ENCODE peak calls at places on chromosomes 16 and 17, in four cellular contexts. W is GM12878, U is endothelial cell of umbilical vein, T is HCT116. B is an unnamed sample.
A peak's percentile ranks its signal among the peaks of the same experiment; 100 is the strongest.

GRCh38 chr17:83171661-83172060 is 92.3 kb downstream of the METRNL start:
- DNase-seq in U (no peak), W (no peak), T (no peak), B (no peak)

GRCh38 chr17:63609820-63610573 is 9.3 kb downstream of the TACO1 start:
- DNase-seq in U (no peak), T (no peak), W (no peak), B (no peak)

GRCh38 chr16:58507963-58508670 is 7.2 kb upstream of the SETD6 start:
- DNase-seq in T (no peak), W (no peak), U (no peak), B (no peak)

GRCh38 chr17:78933025-78933958 is 8.1 kb upstream of the TIMP2 start:
- DNase-seq in T (peak; percentile 80), W (peak; percentile 45), U (peak; percentile 95), B (no peak)

GRCh38 chr17:79618383-79619067 is 7.7 kb upstream of the RBFOX3 start:
- DNase-seq in U (no peak), T (no peak), W (no peak), B (no peak)

GRCh38 chr17:7845359-7846062 is 9.4 kb upstream of the TMEM88 start:
- DNase-seq in T (no peak), W (no peak), U (no peak), B (no peak)

GRCh38 chr17:50785942-50786570 is 18.7 kb upstream of the ANKRD40CL start:
- DNase-seq in W (no peak), T (no peak), U (no peak), B (no peak)

GRCh38 chr17:49887086-49887743 is 39.3 kb upstream of the TAC4 start:
- DNase-seq in T (peak; percentile 40), W (no peak), U (no peak), B (no peak)

GRCh38 chr16:30149250-30149885 is 26.3 kb upstream of the MAPK3 start:
- DNase-seq in W (no peak), U (no peak), T (no peak), B (no peak)

GRCh38 chr17:41967141-41967920 is 736 bp downstream of the CNP start:
- DNase-seq in T (peak; percentile 4), W (no peak), U (no peak), B (no peak)

GRCh38 chr17:38730526-38731379 is 612 bp downstream of the CISD3 start:
- DNase-seq in U (peak; percentile 53), T (no peak), W (no peak), B (peak; percentile 22)

GRCh38 chr17:64785050-64785449 is 122.9 kb upstream of the SMURF2 start:
- DNase-seq in T (no peak), U (no peak), W (no peak), B (no peak)

GRCh38 chr16:30541502-30542329 is 7.1 kb upstream of the ZNF747 start:
- DNase-seq in W (no peak), T (no peak), U (peak; percentile 59), B (no peak)

GRCh38 chr16:67847064-67847861 is at the start of gene CENPT:
- DNase-seq in W (no peak), U (peak; percentile 58), T (no peak), B (no peak)

GRCh38 chr17:39486242-39486641 is 25.0 kb downstream of the CDK12 start:
- DNase-seq in T (no peak), W (no peak), U (no peak), B (no peak)

GRCh38 chr17:79870540-79870939 is 31.3 kb upstream of the CBX4 start:
- DNase-seq in W (no peak), U (no peak), T (no peak), B (no peak)

GRCh38 chr17:40290629-40291296 is 3.1 kb downstream of the CDC6 start:
- DNase-seq in W (no peak), T (peak; percentile 69), U (peak; percentile 79), B (peak; percentile 64)

GRCh38 chr16:606656-607307 is 16.9 kb downstream of the RAB40C start:
- DNase-seq in T (no peak), W (no peak), U (no peak), B (no peak)

GRCh38 chr17:41315814-41316430 is 412 bp upstream of the KRTAP17-1 start:
- DNase-seq in U (no peak), W (no peak), T (no peak), B (no peak)

GRCh38 chr17:45410144-45411091 is 22.3 kb downstream of the ARHGAP27 start:
- DNase-seq in U (no peak), W (no peak), T (no peak), B (no peak)

GRCh38 chr16:60107920-60108319 is 1373.8 kb upstream of the GOT2 start:
- DNase-seq in T (no peak), U (no peak), W (no peak), B (no peak)

GRCh38 chr17:45384047-45384799 is 48.4 kb downstream of the ARHGAP27 start:
- DNase-seq in T (no peak), U (no peak), W (no peak), B (peak; percentile 36)

GRCh38 chr17:10499950-10500349 is 18.4 kb downstream of the MYH1 start:
- DNase-seq in W (no peak), U (no peak), T (no peak), B (no peak)

GRCh38 chr17:42009170-42009569 is 8.1 kb downstream of the DNAJC7 start:
- DNase-seq in W (no peak), T (no peak), U (no peak), B (no peak)

GRCh38 chr16:73206306-73206705 is 158.4 kb upstream of the ZFHX3 start:
- DNase-seq in T (no peak), U (no peak), W (no peak), B (no peak)

GRCh38 chr17:38745545-38745944 is 2.6 kb downstream of the PCGF2 start:
- DNase-seq in W (no peak), U (no peak), T (no peak), B (peak; percentile 61)

GRCh38 chr16:78240459-78241222 is 141.2 kb downstream of the WWOX start:
- DNase-seq in T (no peak), W (no peak), U (no peak), B (no peak)

GRCh38 chr16:9258423-9259051 is 167.1 kb downstream of the HAPSTR1 start:
- DNase-seq in U (peak; percentile 3), T (peak; percentile 34), W (no peak), B (peak; percentile 68)

GRCh38 chr17:57888311-57889216 is 38.7 kb upstream of the MRPS23 start:
- DNase-seq in T (no peak), U (no peak), W (no peak), B (no peak)

GRCh38 chr17:43587647-43588046 is 41.5 kb upstream of the ETV4 start:
- DNase-seq in T (no peak), U (no peak), W (no peak), B (no peak)

GRCh38 chr17:8463089-8463488 is 27.4 kb downstream of the NDEL1 start:
- DNase-seq in T (no peak), W (no peak), U (no peak), B (no peak)

GRCh38 chr17:51764387-51764971 is 394.0 kb downstream of the CA10 start:
- DNase-seq in U (peak; percentile 36), W (peak; percentile 4), T (peak; percentile 68), B (peak; percentile 70)

GRCh38 chr17:74478369-74479100 is 12.1 kb downstream of the CD300A start:
- DNase-seq in U (no peak), W (peak; percentile 69), T (no peak), B (no peak)

GRCh38 chr16:87627542-87628245 is 25.4 kb downstream of the JPH3 start:
- DNase-seq in U (no peak), W (no peak), T (no peak), B (no peak)

GRCh38 chr16:70735141-70735979 is 49.5 kb upstream of the MTSS2 start:
- DNase-seq in T (no peak), U (no peak), W (no peak), B (no peak)
- H3K27ac ChIP-seq in T (no peak overlapping the region), U (no peak overlapping the region), W (no peak overlapping the region), B (no peak overlapping the region)

GRCh38 chr16:23302045-23302956 is at the start of gene SCNN1B:
- DNase-seq in T (no peak), W (no peak), U (no peak), B (peak; percentile 47)
- TF ChIP-seq EZH2 in T (no peak), W (no peak), U (peak; percentile 29), B (no peak)

GRCh38 chr17:81337449-81337848 is 42.3 kb upstream of the SLC38A10 start:
- DNase-seq in W (no peak), T (no peak), U (no peak), B (no peak)
- H3K4me1 ChIP-seq in W (no peaks in the 10 kb centered on the region), T (peaks cover 67% of the 10 kb centered on the region), U (peaks cover 26% of the 10 kb centered on the region), B (peaks cover 32% of the 10 kb centered on the region)

DNA sequence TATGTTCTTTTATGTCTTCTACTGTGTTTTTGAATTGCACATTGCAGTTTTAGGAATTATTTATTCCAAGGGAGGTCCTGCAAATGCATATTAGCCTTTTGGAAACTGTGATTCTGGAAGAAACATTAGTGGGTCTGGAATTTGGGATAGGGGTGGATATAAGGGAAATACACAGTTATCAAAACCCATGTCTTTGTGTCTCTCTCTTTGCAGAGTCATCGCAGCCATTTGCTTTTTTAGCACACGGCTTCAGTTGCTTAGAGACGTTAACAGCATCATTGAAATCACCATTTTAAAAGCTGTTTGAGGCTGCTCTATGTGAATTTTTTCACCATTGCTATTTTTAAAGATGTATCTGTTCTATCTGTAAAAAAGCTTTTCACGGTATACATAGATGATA is 47.3 kb downstream of the OMG start:
- DNase-seq in T (no peak), W (no peak), U (no peak), B (no peak)
- H3K27ac ChIP-seq in T (no peak overlapping the region), W (peak overlapping the region; percentile 85), U (no peak overlapping the region), B (no peak overlapping the region)

GRCh38 chr17:28380572-28380907 is 9.0 kb downstream of the SARM1 start:
- DNase-seq in U (no peak), T (no peak), W (no peak), B (no peak)

GRCh38 chr17:28385037-28385797 is 13.7 kb downstream of the SARM1 start:
- DNase-seq in W (no peak), U (no peak), T (no peak), B (no peak)

GRCh38 chr17:28381141-28381825 is 9.8 kb downstream of the SARM1 start:
- DNase-seq in U (peak; percentile 36), W (no peak), T (no peak), B (no peak)

GRCh38 chr17:28388106-28388505 is 16.6 kb downstream of the SARM1 start:
- DNase-seq in W (no peak), U (no peak), T (no peak), B (no peak)

DNA sequence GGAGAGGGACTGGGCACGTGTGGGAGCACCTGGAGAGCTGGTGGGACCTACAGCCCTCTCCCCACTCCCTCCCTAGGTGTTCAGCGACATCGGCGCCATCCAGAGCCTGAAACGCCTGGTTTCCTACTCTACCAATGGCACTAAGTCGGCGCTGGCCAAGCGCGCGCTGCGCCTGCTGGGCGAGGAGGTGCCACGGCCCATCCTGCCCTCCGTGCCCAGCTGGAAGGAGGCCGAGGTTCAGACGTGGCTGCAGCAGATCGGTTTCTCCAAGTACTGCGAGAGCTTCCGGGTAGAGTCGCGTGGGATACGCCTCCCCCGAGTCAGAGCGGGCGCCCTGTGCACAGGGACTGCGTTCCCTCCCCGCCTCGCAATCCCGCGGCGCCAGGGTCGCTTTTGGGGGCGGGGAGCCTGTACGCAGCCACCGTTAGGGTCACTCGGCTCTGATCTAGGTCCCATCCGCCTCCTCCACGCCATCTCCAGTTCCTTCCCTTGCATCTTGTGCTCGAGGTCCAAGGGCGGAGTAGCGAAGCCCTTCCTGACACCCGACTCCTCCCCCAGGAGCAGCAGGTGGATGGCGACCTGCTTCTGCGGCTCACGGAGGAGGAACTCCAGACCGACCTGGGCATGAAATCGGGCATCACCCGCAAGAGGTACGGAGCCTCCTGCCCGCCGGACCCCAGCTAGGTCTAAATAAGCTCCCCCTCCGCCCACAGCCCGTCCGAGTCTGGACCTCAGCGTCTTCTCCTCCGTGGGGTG is 13.0 kb downstream of the SARM1 start:
- DNase-seq in T (no peak), U (peak; percentile 25), W (no peak), B (no peak)
- TF ChIP-seq EZH2 in T (no peak), U (peak; percentile 59), W (no peak), B (no peak)

B was measured in A673.